ENCODE peak calls at places on chromosomes 5 and 9, in six cellular contexts. One of them, this sample, is unnamed.

GRCh38 chr5:87845734-87846133 is 422.9 kb downstream of the TMEM161B start:
- DNase-seq in spleen: no peak
- DNase-seq in fibroblast of lung: no peak
- DNase-seq in CD8-positive, alpha-beta memory T cell: no peak
- DNase-seq in upper lobe of right lung: no peak
- DNase-seq in mammary epithelial cell: no peak
- DNase-seq in this sample: no peak

GRCh38 chr9:92716557-92716956 is 46.6 kb upstream of the IPPK start:
- DNase-seq in spleen: peak; percentile 90
- DNase-seq in fibroblast of lung: peak; percentile 29
- DNase-seq in CD8-positive, alpha-beta memory T cell: peak; percentile 77
- DNase-seq in upper lobe of right lung: peak; percentile 79
- DNase-seq in mammary epithelial cell: peak; percentile 46
- DNase-seq in this sample: peak; percentile 65

GRCh38 chr5:115209279-115209678 is 39.6 kb upstream of the TRIM36 start:
- DNase-seq in spleen: no peak
- DNase-seq in fibroblast of lung: peak; percentile 50
- DNase-seq in CD8-positive, alpha-beta memory T cell: peak; percentile 1
- DNase-seq in upper lobe of right lung: no peak
- DNase-seq in mammary epithelial cell: no peak
- DNase-seq in this sample: no peak

GRCh38 chr5:167412506-167412905 is 878.9 kb upstream of the WWC1 start:
- DNase-seq in spleen: no peak
- DNase-seq in fibroblast of lung: peak; percentile 32
- DNase-seq in CD8-positive, alpha-beta memory T cell: no peak
- DNase-seq in upper lobe of right lung: no peak
- DNase-seq in mammary epithelial cell: no peak
- DNase-seq in this sample: no peak

GRCh38 chr5:60497706-60498500 is 202.1 kb downstream of the DEPDC1B start:
- DNase-seq in spleen: no peak
- DNase-seq in fibroblast of lung: peak; percentile 5
- DNase-seq in CD8-positive, alpha-beta memory T cell: no peak
- DNase-seq in upper lobe of right lung: no peak
- DNase-seq in mammary epithelial cell: peak; percentile 73
- DNase-seq in this sample: no peak

GRCh38 chr5:31096238-31096865 is 97.1 kb upstream of the CDH6 start:
- DNase-seq in spleen: no peak
- DNase-seq in fibroblast of lung: peak; percentile 74
- DNase-seq in CD8-positive, alpha-beta memory T cell: no peak
- DNase-seq in upper lobe of right lung: no peak
- DNase-seq in mammary epithelial cell: no peak
- DNase-seq in this sample: no peak

GRCh38 chr5:154002093-154002492 is 36.6 kb downstream of the FAM114A2 start:
- DNase-seq in spleen: no peak
- DNase-seq in fibroblast of lung: peak; percentile 80
- DNase-seq in CD8-positive, alpha-beta memory T cell: no peak
- DNase-seq in upper lobe of right lung: no peak
- DNase-seq in mammary epithelial cell: no peak
- DNase-seq in this sample: no peak

GRCh38 chr5:26343801-26344310 is 694.5 kb downstream of the CDH9 start:
- DNase-seq in spleen: no peak
- DNase-seq in fibroblast of lung: no peak
- DNase-seq in CD8-positive, alpha-beta memory T cell: no peak
- DNase-seq in upper lobe of right lung: no peak
- DNase-seq in mammary epithelial cell: no peak
- DNase-seq in this sample: no peak

GRCh38 chr9:3879731-3880493 is 354.1 kb upstream of the RFX3 start:
- DNase-seq in spleen: no peak
- DNase-seq in fibroblast of lung: no peak
- DNase-seq in CD8-positive, alpha-beta memory T cell: no peak
- DNase-seq in upper lobe of right lung: no peak
- DNase-seq in mammary epithelial cell: peak; percentile 43
- DNase-seq in this sample: no peak

GRCh38 chr5:180596115-180596667 is 4.9 kb upstream of the SCGB3A1 start:
- DNase-seq in spleen: no peak
- DNase-seq in fibroblast of lung: no peak
- DNase-seq in CD8-positive, alpha-beta memory T cell: no peak
- DNase-seq in upper lobe of right lung: no peak
- DNase-seq in mammary epithelial cell: no peak
- DNase-seq in this sample: no peak

GRCh38 chr9:127968717-127969383 is 11.9 kb downstream of the EEIG1 start:
- DNase-seq in spleen: no peak
- DNase-seq in fibroblast of lung: peak; percentile 79
- DNase-seq in CD8-positive, alpha-beta memory T cell: no peak
- DNase-seq in upper lobe of right lung: no peak
- DNase-seq in mammary epithelial cell: peak; percentile 75
- DNase-seq in this sample: no peak

GRCh38 chr5:31408814-31409213 is 123.1 kb downstream of the DROSHA start:
- DNase-seq in spleen: no peak
- DNase-seq in fibroblast of lung: peak; percentile 67
- DNase-seq in CD8-positive, alpha-beta memory T cell: no peak
- DNase-seq in upper lobe of right lung: no peak
- DNase-seq in mammary epithelial cell: peak; percentile 90
- DNase-seq in this sample: no peak

GRCh38 chr9:112971415-112971814 is 40.6 kb downstream of the ZNF883 start:
- DNase-seq in spleen: no peak
- DNase-seq in fibroblast of lung: no peak
- DNase-seq in CD8-positive, alpha-beta memory T cell: no peak
- DNase-seq in upper lobe of right lung: no peak
- DNase-seq in mammary epithelial cell: peak; percentile 11
- DNase-seq in this sample: no peak

GRCh38 chr5:181188700-181189362 is 16.2 kb downstream of the TRIM7 start:
- DNase-seq in spleen: peak; percentile 86
- DNase-seq in fibroblast of lung: peak; percentile 81
- DNase-seq in CD8-positive, alpha-beta memory T cell: peak; percentile 67
- DNase-seq in upper lobe of right lung: peak; percentile 76
- DNase-seq in mammary epithelial cell: peak; percentile 68
- DNase-seq in this sample: peak; percentile 60

GRCh38 chr9:107737987-107738743 is 248.6 kb upstream of the KLF4 start:
- DNase-seq in spleen: no peak
- DNase-seq in fibroblast of lung: peak; percentile 93
- DNase-seq in CD8-positive, alpha-beta memory T cell: no peak
- DNase-seq in upper lobe of right lung: peak; percentile 71
- DNase-seq in mammary epithelial cell: peak; percentile 91
- DNase-seq in this sample: no peak

GRCh38 chr5:110884005-110884404 is 145.2 kb downstream of the SLC25A46 start:
- DNase-seq in spleen: no peak
- DNase-seq in fibroblast of lung: peak; percentile 65
- DNase-seq in CD8-positive, alpha-beta memory T cell: no peak
- DNase-seq in upper lobe of right lung: no peak
- DNase-seq in mammary epithelial cell: peak; percentile 19
- DNase-seq in this sample: no peak

GRCh38 chr5:666816-667498 is 26.2 kb downstream of the TPPP start:
- DNase-seq in spleen: peak; percentile 36
- DNase-seq in fibroblast of lung: no peak
- DNase-seq in CD8-positive, alpha-beta memory T cell: no peak
- DNase-seq in upper lobe of right lung: no peak
- DNase-seq in mammary epithelial cell: no peak
- DNase-seq in this sample: no peak

GRCh38 chr5:74336286-74336685 is 304.2 kb downstream of the ENC1 start:
- DNase-seq in spleen: no peak
- DNase-seq in fibroblast of lung: no peak
- DNase-seq in CD8-positive, alpha-beta memory T cell: no peak
- DNase-seq in upper lobe of right lung: no peak
- DNase-seq in mammary epithelial cell: no peak
- DNase-seq in this sample: no peak

GRCh38 chr9:93452710-93453046 is 703 bp downstream of the FAM120AOS start:
- DNase-seq in spleen: peak; percentile 84
- DNase-seq in fibroblast of lung: no peak
- DNase-seq in CD8-positive, alpha-beta memory T cell: peak; percentile 4
- DNase-seq in upper lobe of right lung: no peak
- DNase-seq in mammary epithelial cell: peak; percentile 22
- DNase-seq in this sample: no peak

GRCh38 chr5:136047858-136048257 is 19.1 kb downstream of the TGFBI start:
- DNase-seq in spleen: peak; percentile 72
- DNase-seq in fibroblast of lung: no peak
- DNase-seq in CD8-positive, alpha-beta memory T cell: no peak
- DNase-seq in upper lobe of right lung: peak; percentile 74
- DNase-seq in mammary epithelial cell: no peak
- DNase-seq in this sample: no peak

DNA sequence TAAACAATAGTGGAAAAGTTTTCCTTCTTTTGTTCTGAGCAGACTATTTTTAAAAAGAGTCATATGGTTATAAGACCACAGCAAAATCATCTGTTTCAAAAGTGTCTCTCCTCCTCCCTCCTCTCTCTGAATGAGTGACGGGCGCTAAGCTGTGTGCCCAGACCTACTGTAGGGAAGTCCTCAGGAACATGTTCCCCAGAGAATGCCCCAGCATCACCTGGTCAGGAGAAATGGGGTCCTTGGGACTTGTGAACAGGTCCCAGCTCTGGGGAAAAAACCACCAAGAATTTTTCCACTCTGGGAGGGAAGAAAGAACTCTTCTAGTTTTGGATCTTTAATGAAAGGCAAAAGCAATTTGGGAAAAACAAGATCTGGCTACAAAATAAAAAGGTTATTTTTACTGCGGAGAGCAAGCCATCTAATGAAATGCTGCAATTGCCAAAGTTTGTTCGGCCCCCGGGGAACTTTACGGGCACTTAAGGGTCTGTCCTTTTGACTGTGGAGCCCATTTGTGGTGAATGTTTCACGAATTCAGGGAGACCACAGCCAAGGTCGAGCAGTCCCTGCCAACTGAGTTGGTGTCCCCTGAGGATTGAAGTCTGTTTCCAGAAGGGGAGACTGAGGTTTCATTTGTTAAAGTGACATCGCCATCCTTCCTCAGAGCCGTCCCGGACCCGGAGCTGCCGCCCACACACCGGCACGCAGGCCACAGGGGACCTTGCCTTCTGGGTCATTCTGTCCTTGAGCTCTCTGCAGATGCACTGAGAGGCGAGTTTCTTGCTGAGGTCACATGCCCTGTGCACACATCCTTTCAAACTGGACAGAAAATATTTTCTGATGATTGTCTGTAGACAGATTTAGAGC is 25.8 kb downstream of the BOD1 start:
- DNase-seq in spleen: no peak
- DNase-seq in fibroblast of lung: no peak
- DNase-seq in CD8-positive, alpha-beta memory T cell: no peak
- DNase-seq in upper lobe of right lung: no peak
- DNase-seq in mammary epithelial cell: no peak
- DNase-seq in this sample: no peak
- H3K9me3 ChIP-seq in spleen: peaks cover 8% of the 10 kb centered on the region
- H3K9me3 ChIP-seq in fibroblast of lung: no peaks in the 10 kb centered on the region
- H3K9me3 ChIP-seq in CD8-positive, alpha-beta memory T cell: peaks cover 21% of the 10 kb centered on the region
- H3K9me3 ChIP-seq in upper lobe of right lung: peaks cover 18% of the 10 kb centered on the region
- H3K9me3 ChIP-seq in mammary epithelial cell: peaks cover 33% of the 10 kb centered on the region
- H3K9me3 ChIP-seq in this sample: peaks cover 9% of the 10 kb centered on the region

DNA sequence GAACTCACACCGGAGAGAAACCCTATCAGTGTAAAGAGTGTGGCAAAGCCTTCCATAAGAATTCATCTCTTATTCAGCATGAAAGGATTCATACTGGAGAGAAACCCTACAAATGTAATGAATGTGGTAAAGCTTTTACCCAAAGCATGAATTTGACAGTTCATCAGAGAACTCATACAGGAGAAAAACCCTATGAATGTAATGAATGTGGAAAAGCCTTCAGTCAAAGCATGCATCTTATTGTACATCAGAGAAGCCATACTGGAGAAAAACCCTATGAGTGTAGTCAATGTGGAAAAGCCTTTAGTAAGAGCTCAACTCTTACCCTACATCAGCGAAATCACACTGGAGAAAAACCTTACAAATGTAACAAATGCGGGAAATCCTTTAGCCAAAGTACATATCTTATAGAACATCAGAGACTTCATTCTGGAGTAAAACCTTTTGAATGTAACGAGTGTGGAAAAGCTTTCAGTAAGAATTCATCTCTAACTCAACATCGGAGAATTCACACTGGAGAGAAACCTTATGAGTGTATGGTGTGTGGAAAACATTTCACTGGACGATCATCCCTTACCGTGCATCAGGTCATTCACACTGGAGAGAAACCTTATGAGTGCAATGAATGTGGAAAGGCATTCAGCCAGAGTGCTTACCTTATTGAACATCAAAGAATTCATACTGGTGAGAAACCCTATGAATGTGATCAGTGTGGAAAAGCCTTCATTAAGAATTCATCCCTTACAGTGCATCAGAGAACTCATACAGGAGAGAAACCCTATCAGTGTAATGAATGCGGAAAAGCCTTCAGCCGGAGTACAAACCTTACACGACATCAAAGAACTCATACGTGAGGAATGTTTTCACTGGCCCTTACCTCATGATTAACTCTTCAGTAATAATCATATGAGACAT is 8.9 kb upstream of the ZNF454 start:
- DNase-seq in spleen: no peak
- DNase-seq in fibroblast of lung: no peak
- DNase-seq in CD8-positive, alpha-beta memory T cell: no peak
- DNase-seq in upper lobe of right lung: no peak
- DNase-seq in mammary epithelial cell: no peak
- DNase-seq in this sample: no peak
- H3K9me3 ChIP-seq in spleen: peaks cover 59% of the 10 kb centered on the region
- H3K9me3 ChIP-seq in fibroblast of lung: no peaks in the 10 kb centered on the region
- H3K9me3 ChIP-seq in CD8-positive, alpha-beta memory T cell: peaks cover 65% of the 10 kb centered on the region
- H3K9me3 ChIP-seq in upper lobe of right lung: peaks cover 91% of the 10 kb centered on the region
- H3K9me3 ChIP-seq in mammary epithelial cell: peaks cover 66% of the 10 kb centered on the region
- H3K9me3 ChIP-seq in this sample: peaks cover 51% of the 10 kb centered on the region

GRCh38 chr9:96818535-96818934 is 35.8 kb downstream of the ZNF782 start:
- DNase-seq in spleen: no peak
- DNase-seq in fibroblast of lung: peak; percentile 9
- DNase-seq in CD8-positive, alpha-beta memory T cell: no peak
- DNase-seq in upper lobe of right lung: no peak
- DNase-seq in mammary epithelial cell: peak; percentile 17
- DNase-seq in this sample: no peak

GRCh38 chr9:96813607-96814006 is 35.7 kb upstream of the ZNF510 start:
- DNase-seq in spleen: no peak
- DNase-seq in fibroblast of lung: no peak
- DNase-seq in CD8-positive, alpha-beta memory T cell: no peak
- DNase-seq in upper lobe of right lung: no peak
- DNase-seq in mammary epithelial cell: no peak
- DNase-seq in this sample: no peak

DNA sequence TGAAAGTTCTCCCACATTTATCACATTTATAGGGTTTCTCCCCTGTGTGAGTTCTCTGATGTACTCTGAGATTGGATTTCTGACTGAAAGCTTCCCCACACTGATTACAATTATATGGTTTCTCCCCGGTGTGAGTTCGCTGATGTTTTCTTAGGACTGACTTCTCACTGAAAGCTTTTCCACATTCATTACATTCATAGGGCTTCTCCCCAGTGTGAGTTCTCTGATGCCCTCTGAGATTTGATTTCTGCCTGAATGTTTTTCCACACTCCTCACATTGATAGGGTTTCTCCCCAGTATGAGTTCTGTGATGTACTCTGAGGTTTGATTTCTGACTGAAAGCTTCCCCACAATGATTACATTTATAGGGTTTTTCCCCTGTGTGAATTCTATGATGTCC is 36.3 kb downstream of the ZNF782 start:
- DNase-seq in spleen: no peak
- DNase-seq in fibroblast of lung: no peak
- DNase-seq in CD8-positive, alpha-beta memory T cell: no peak
- DNase-seq in upper lobe of right lung: no peak
- DNase-seq in mammary epithelial cell: no peak
- DNase-seq in this sample: no peak
- H3K9me3 ChIP-seq in spleen: peaks cover 75% of the 10 kb centered on the region
- H3K9me3 ChIP-seq in fibroblast of lung: peaks cover 2% of the 10 kb centered on the region
- H3K9me3 ChIP-seq in CD8-positive, alpha-beta memory T cell: peaks cover 54% of the 10 kb centered on the region
- H3K9me3 ChIP-seq in upper lobe of right lung: peaks cover 97% of the 10 kb centered on the region
- H3K9me3 ChIP-seq in mammary epithelial cell: peaks cover 61% of the 10 kb centered on the region
- H3K9me3 ChIP-seq in this sample: peaks cover 58% of the 10 kb centered on the region

GRCh38 chr5:141366016-141366896 is 2.3 kb downstream of the PCDHGA5 start:
- DNase-seq in spleen: no peak
- DNase-seq in fibroblast of lung: no peak
- DNase-seq in CD8-positive, alpha-beta memory T cell: no peak
- DNase-seq in upper lobe of right lung: no peak
- DNase-seq in mammary epithelial cell: no peak
- DNase-seq in this sample: no peak
- H3K9me3 ChIP-seq in spleen: no peaks in the 10 kb centered on the region
- H3K9me3 ChIP-seq in fibroblast of lung: peaks cover 5% of the 10 kb centered on the region
- H3K9me3 ChIP-seq in CD8-positive, alpha-beta memory T cell: peaks cover 18% of the 10 kb centered on the region
- H3K9me3 ChIP-seq in upper lobe of right lung: peaks cover 19% of the 10 kb centered on the region
- H3K9me3 ChIP-seq in mammary epithelial cell: peaks cover 39% of the 10 kb centered on the region
- H3K9me3 ChIP-seq in this sample: peaks cover 19% of the 10 kb centered on the region